ENCODE peak calls at places on chromosomes 7 and 10, in nine cellular contexts. B, X, C, D, L, W, Q, U and G are unnamed samples.

GRCh38 chr7:80729586-80730320 is 91.3 kb downstream of the CD36 start:
- DNase-seq in B (no peak), X (no peak), C (no peak), D (no peak), L (no peak), W (no peak), Q (peak; percentile 70), U (no peak), G (no peak)

GRCh38 chr7:87570178-87570577 is 30.5 kb downstream of the ABCB1 start:
- DNase-seq in B (peak; percentile 4), X (no peak), C (no peak), D (no peak), L (no peak), W (no peak), Q (peak; percentile 81), U (no peak), G (no peak)

GRCh38 chr10:34906021-34906965 is 91.2 kb upstream of the PARD3 start:
- DNase-seq in B (peak; percentile 78), X (no peak), C (no peak), D (no peak), L (no peak), W (no peak), Q (no peak), U (no peak), G (no peak)

GRCh38 chr10:79274279-79275104 is 72.8 kb upstream of the PPIF start:
- DNase-seq in B (no peak), X (no peak), C (no peak), D (no peak), L (peak; percentile 69), W (no peak), Q (peak; percentile 42), U (no peak), G (peak; percentile 97)

GRCh38 chr7:135414208-135414607 is 95.7 kb downstream of the CNOT4 start:
- DNase-seq in B (no peak), X (no peak), C (no peak), D (no peak), L (no peak), W (no peak), Q (no peak), U (no peak), G (no peak)

GRCh38 chr10:29861811-29862505 is 197.4 kb downstream of the JCAD start:
- DNase-seq in B (no peak), X (no peak), C (no peak), D (no peak), L (no peak), W (no peak), Q (peak; percentile 53), U (no peak), G (no peak)

GRCh38 chr10:106278385-106278784 is 886.1 kb downstream of the SORCS1 start:
- DNase-seq in B (no peak), X (no peak), C (no peak), D (no peak), L (no peak), W (no peak), Q (no peak), U (no peak), G (no peak)

GRCh38 chr7:2651847-2652735 is 20.3 kb downstream of the TTYH3 start:
- DNase-seq in B (no peak), X (no peak), C (no peak), D (no peak), L (no peak), W (no peak), Q (no peak), U (no peak), G (peak; percentile 86)

GRCh38 chr10:53489783-53490182 is 717.2 kb upstream of the MBL2 start:
- DNase-seq in B (no peak), X (no peak), C (no peak), D (no peak), L (no peak), W (no peak), Q (no peak), U (no peak), G (no peak)